ENCODE peak calls at places on chromosomes 16 and 17, in five cellular contexts. Q is neuronal stem cell; O is CD8-positive, alpha-beta T cell; I is thoracic aorta; D is WERI-Rb-1. T is an unnamed sample.

GRCh38 chr16:81451753-81452680 is 7.4 kb downstream of the CMIP start:
- DNase-seq in Q (no peak), O (peak), I (no peak), D (no peak), T (no peak)

GRCh38 chr16:85119333-85120005 is 7.2 kb upstream of the CIBAR2 start:
- DNase-seq in Q (no peak), O (no peak), I (no peak), D (peak), T (no peak)

GRCh38 chr17:60699090-60699489 is 21.4 kb downstream of the BCAS3 start:
- DNase-seq in Q (no peak), O (no peak), I (no peak), D (no peak), T (no peak)

GRCh38 chr17:7557825-7558543 is 566 bp upstream of the TNFSF13 start:
- DNase-seq in Q (no peak), O (no peak), I (no peak), D (peak), T (peak)

GRCh38 chr16:88624481-88624880 is 13.9 kb upstream of the IL17C start:
- DNase-seq in Q (no peak), O (no peak), I (no peak), D (no peak), T (no peak)

GRCh38 chr17:69474171-69474831 is 59.8 kb downstream of the MAP2K6 start:
- DNase-seq in Q (peak), O (no peak), I (no peak), D (peak), T (no peak)

GRCh38 chr17:65553646-65554567 is 7.5 kb downstream of the AXIN2 start:
- DNase-seq in Q (no peak), O (no peak), I (no peak), D (no peak), T (peak)

GRCh38 chr17:45851022-45851421 is 6.3 kb downstream of the SPPL2C start:
- DNase-seq in Q (no peak), O (no peak), I (no peak), D (no peak), T (no peak)

GRCh38 chr16:66236301-66236700 is 130.2 kb upstream of the CDH5 start:
- DNase-seq in Q (no peak), O (no peak), I (no peak), D (no peak), T (no peak)

GRCh38 chr17:57174591-57174990 is 81.7 kb upstream of the MSI2 start:
- DNase-seq in Q (no peak), O (no peak), I (no peak), D (no peak), T (no peak)

GRCh38 chr16:79651363-79651762 is 50.8 kb upstream of the MAF start:
- DNase-seq in Q (no peak), O (no peak), I (peak), D (no peak), T (no peak)

GRCh38 chr17:76492989-76493501 is 8.2 kb downstream of the RHBDF2 start:
- DNase-seq in Q (no peak), O (peak), I (no peak), D (no peak), T (peak)

GRCh38 chr17:77358801-77359716 is 218.3 kb downstream of the SEC14L1 start:
- DNase-seq in Q (no peak), O (no peak), I (no peak), D (peak), T (no peak)

GRCh38 chr17:50266384-50267073 is 7.7 kb upstream of the TMEM92 start:
- DNase-seq in Q (no peak), O (no peak), I (no peak), D (peak), T (peak)

GRCh38 chr16:24683847-24684493 is 45.5 kb upstream of the TNRC6A start:
- DNase-seq in Q (no peak), O (no peak), I (no peak), D (no peak), T (no peak)

GRCh38 chr17:60139438-60140285 is 10.1 kb upstream of the CA4 start:
- DNase-seq in Q (peak), O (peak), I (no peak), D (peak), T (peak)

GRCh38 chr16:3364774-3365427 is 9.2 kb downstream of the OR2C1 start:
- DNase-seq in Q (no peak), O (peak), I (peak), D (peak), T (peak)

GRCh38 chr17:992933-993332 is 4.0 kb upstream of the TIMM22 start:
- DNase-seq in Q (no peak), O (no peak), I (no peak), D (peak), T (peak)

GRCh38 chr17:39001703-39002637 is 34.8 kb upstream of the FBXO47 start:
- DNase-seq in Q (no peak), O (no peak), I (peak), D (no peak), T (peak)

GRCh38 chr17:78105101-78105500 is 23.5 kb downstream of the TMC6 start:
- DNase-seq in Q (no peak), O (no peak), I (no peak), D (no peak), T (peak)

GRCh38 chr16:71296584-71297133 is 7.5 kb upstream of the CMTR2 start:
- DNase-seq in Q (no peak), O (no peak), I (no peak), D (no peak), T (no peak)

GRCh38 chr17:62164712-62165377 is 99.8 kb upstream of the MED13 start:
- DNase-seq in Q (no peak), O (no peak), I (no peak), D (no peak), T (no peak)

GRCh38 chr16:4373909-4374742 is 2.5 kb downstream of the VASN start:
- DNase-seq in Q (no peak), O (no peak), I (peak), D (no peak), T (peak)

GRCh38 chr17:58643147-58643546 is 48.7 kb downstream of the TEX14 start:
- DNase-seq in Q (no peak), O (no peak), I (no peak), D (no peak), T (no peak)

GRCh38 chr17:13002761-13003453 is 14.9 kb downstream of the ELAC2 start:
- DNase-seq in Q (peak), O (peak), I (peak), D (peak), T (peak)

GRCh38 chr16:69606985-69607384 is 41.2 kb downstream of the NFAT5 start:
- DNase-seq in Q (no peak), O (no peak), I (no peak), D (no peak), T (no peak)

GRCh38 chr16:87860553-87861299 is 8.6 kb downstream of the SLC7A5 start:
- DNase-seq in Q (no peak), O (no peak), I (no peak), D (peak), T (peak)

GRCh38 chr16:86880316-86881117 is 302.2 kb downstream of the FOXL1 start:
- DNase-seq in Q (no peak), O (no peak), I (no peak), D (no peak), T (no peak)

GRCh38 chr16:31484491-31485171 is 1.7 kb downstream of the SLC5A2 start:
- DNase-seq in Q (no peak), O (no peak), I (no peak), D (no peak), T (peak)

GRCh38 chr17:30947796-30948195 is 23.0 kb upstream of the RNF135 start:
- DNase-seq in Q (no peak), O (no peak), I (no peak), D (no peak), T (peak)

GRCh38 chr17:28493467-28493866 is 12.7 kb upstream of the FOXN1 start:
- DNase-seq in Q (no peak), O (no peak), I (no peak), D (no peak), T (no peak)

GRCh38 chr16:5615868-5616642 is 518.5 kb upstream of the EEF2KMT start:
- DNase-seq in Q (peak), O (peak), I (no peak), D (peak), T (peak)

GRCh38 chr17:53499277-53499676 is 323.4 kb upstream of the KIF2B start:
- DNase-seq in Q (no peak), O (no peak), I (no peak), D (no peak), T (no peak)

GRCh38 chr17:66661411-66661843 is 173.5 kb upstream of the CACNG5 start:
- DNase-seq in Q (no peak), O (no peak), I (no peak), D (no peak), T (no peak)

GRCh38 chr17:13788385-13788784 is 186.7 kb upstream of the HS3ST3A1 start:
- DNase-seq in Q (no peak), O (no peak), I (no peak), D (no peak), T (no peak)

GRCh38 chr17:48541036-48541573 is 3.8 kb downstream of the HOXB2 start:
- DNase-seq in Q (no peak), O (no peak), I (no peak), D (no peak), T (no peak)

GRCh38 chr16:22070361-22071351 is 21.7 kb upstream of the VWA3A start:
- DNase-seq in Q (no peak), O (no peak), I (no peak), D (no peak), T (no peak)

DNA sequence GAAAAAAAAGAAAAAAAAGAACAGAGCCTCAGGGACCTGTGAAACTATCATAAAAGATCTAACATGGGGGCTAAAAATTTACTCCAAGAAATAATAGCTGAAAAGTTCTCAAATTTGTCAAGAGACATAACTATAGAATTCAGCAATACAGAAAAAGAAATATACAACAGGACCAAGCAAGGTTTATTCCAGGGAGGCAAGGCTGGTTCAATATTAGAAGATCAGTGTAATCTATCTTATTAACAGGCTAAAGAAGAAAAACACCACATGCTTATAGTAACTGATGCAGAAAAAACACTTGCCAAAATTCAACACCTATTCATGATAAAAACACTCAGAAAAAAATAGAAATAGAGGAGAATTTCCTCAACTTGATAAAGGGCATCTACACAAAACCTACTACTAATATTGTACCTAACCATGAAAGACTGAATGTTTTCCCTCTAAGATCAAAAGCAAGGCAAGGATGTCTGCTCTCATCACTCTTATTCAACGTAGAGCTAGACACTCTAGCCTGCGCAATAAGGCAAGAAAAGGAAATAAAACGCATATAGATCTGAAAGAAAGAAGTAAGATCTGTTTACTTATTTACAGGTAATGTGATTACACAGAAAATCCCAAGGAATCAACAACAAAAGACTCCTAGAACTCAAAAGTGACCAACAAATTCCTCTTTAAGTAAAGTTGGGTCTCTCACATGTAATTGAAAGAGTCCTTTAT is 1.2 kb upstream of the ACSM3 start:
- DNase-seq in Q (no peak), O (no peak), I (no peak), D (no peak), T (no peak)
- H3K4me3 ChIP-seq in Q (no peak), O (no peak), I (no peak), D (no peak), T (no peak)

GRCh38 chr16:1401061-1401757 is 13.3 kb downstream of the UNKL start:
- DNase-seq in Q (no peak), O (no peak), I (no peak), D (no peak), T (peak)
- H3K4me3 ChIP-seq in Q (no peak), O (no peak), I (no peak), D (no peak), T (no peak)

GRCh38 chr17:40346061-40346767 is 18.3 kb downstream of the GJD3 start:
- DNase-seq in Q (no peak), O (no peak), I (no peak), D (no peak), T (peak)

GRCh38 chr17:40343126-40344119 is 21.1 kb downstream of the GJD3 start:
- DNase-seq in Q (no peak), O (no peak), I (no peak), D (peak), T (no peak)

GRCh38 chr17:40346768-40347154 is 17.8 kb downstream of the GJD3 start:
- DNase-seq in Q (no peak), O (no peak), I (no peak), D (no peak), T (no peak)

GRCh38 chr17:40344321-40345160 is 20.0 kb downstream of the GJD3 start:
- DNase-seq in Q (no peak), O (peak), I (no peak), D (no peak), T (no peak)

GRCh38 chr17:40345161-40346034 is 19.1 kb downstream of the GJD3 start:
- DNase-seq in Q (peak), O (peak), I (no peak), D (peak), T (peak)
- H3K4me3 ChIP-seq in Q (peak), O (peak), I (peak), D (peak), T (peak)

GRCh38 chr17:47254403-47254943 is 846 bp downstream of the ITGB3 start:
- DNase-seq in Q (no peak), O (no peak), I (no peak), D (no peak), T (peak)
- H3K4me3 ChIP-seq in Q (peak), O (peak), I (peak), D (peak), T (peak)

GRCh38 chr16:60151987-60152386 is 1417.9 kb upstream of the GOT2 start:
- DNase-seq in Q (no peak), O (no peak), I (no peak), D (no peak), T (no peak)
- H3K4me3 ChIP-seq in Q (no peak), O (no peak), I (no peak), D (no peak), T (no peak)

DNA sequence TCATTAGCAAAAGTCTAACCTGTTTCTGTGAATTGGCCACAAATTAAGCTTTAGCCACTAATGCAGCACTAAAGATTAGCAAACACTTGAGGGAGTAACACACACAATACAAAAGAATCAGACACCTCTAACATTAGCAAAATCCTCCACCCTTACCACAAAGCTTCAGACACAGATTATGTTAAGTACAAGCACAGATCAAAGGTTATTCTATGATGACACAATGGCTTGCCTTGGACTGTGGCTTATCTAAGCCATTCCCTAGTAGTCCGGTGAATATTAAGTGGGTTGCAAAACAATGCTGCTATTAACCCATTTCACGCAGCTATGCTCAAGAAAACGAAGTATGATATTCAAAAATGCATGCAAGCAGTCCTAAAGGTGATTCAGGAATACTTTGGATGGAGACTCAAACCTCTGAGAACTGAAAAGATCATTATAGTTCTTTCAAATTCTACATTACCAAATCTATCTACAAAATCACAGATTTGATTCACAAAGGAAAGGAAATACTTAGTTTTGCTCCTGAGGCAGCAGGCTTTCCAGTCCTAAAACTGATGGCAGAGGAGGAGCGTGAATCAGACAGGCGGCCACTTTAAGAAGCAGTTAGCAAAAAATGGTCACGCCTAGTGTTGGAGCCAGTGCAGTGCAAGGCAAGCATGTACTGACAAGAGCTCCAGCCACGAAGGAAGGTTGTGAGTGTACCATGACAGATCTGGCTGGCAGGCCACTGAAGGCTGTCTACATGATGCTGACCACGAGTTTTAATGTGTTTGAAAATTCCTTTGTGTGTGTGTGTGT is 67.2 kb downstream of the PARN start:
- DNase-seq in Q (no peak), O (no peak), I (no peak), D (peak), T (no peak)
- H3K4me3 ChIP-seq in Q (no peak), O (no peak), I (no peak), D (no peak), T (no peak)

GRCh38 chr16:58465817-58466216 is 34.1 kb upstream of the NDRG4 start:
- DNase-seq in Q (no peak), O (no peak), I (no peak), D (no peak), T (no peak)
- H3K4me3 ChIP-seq in Q (no peak), O (no peak), I (no peak), D (no peak), T (no peak)

GRCh38 chr16:55508271-55508921 is 476 bp upstream of the LPCAT2 start:
- DNase-seq in Q (no peak), O (no peak), I (no peak), D (no peak), T (no peak)
- H3K4me3 ChIP-seq in Q (no peak), O (no peak), I (peak), D (peak), T (no peak)

DNA sequence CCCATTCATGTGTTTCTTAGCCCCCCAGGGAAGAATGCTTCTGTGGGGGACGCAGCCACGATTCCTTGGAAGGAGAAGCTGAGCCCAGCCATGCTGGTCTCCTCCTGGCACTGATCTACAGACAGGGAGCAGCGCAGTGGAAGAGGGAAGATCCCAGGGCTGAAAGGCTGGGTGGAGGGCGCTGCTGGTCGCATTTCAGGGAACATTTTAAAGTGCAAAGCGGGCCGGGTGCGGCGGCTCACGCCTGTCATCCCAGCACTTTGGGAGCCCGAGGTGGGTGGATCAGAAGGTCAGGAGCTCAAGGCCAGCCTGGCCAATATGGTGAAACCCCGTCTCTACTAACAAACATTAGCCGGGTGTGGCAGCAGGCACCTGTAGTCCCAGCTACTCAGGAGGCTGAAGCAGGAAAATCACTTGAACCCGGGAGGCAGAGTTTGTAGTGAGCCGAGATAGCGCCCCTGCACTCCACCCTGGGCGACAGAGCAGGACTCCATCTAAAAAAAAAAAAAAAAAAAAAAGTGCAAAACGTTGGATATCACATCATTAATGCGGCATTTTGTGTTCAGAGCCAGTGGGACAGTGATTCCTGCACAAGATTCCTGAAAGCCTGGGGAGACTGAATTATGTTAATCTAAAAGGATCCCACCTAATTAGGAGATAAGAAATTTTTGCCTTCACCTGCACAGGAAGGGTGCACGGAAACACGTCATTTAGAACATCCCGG is 558 bp upstream of the CHMP6 start:
- DNase-seq in Q (no peak), O (no peak), I (no peak), D (no peak), T (peak)
- H3K4me3 ChIP-seq in Q (peak), O (peak), I (peak), D (peak), T (peak)

T was measured in H7.